ENCODE peak calls at places on chromosome X, in eight cellular contexts. One of them, this sample, is unnamed.

GRCh38 chrX:56564182-56564885 is 907 bp downstream of the UBQLN2 start:
- DNase-seq in Caco-2: peak
- DNase-seq in cardiac fibroblast: peak
- DNase-seq in GM12865: peak
- DNase-seq in spleen: peak
- DNase-seq in foreskin fibroblast: peak
- DNase-seq in PC-3: peak
- DNase-seq in lower leg skin: no peak
- DNase-seq in this sample: peak

GRCh38 chrX:139875831-139876230 is 57.0 kb downstream of the ATP11C start:
- DNase-seq in cardiac fibroblast: peak
- DNase-seq in lower leg skin: no peak
- DNase-seq in spleen: no peak
- DNase-seq in GM12865: no peak
- DNase-seq in foreskin fibroblast: no peak
- DNase-seq in PC-3: no peak
- DNase-seq in Caco-2: no peak
- DNase-seq in this sample: no peak

GRCh38 chrX:70422886-70423336 is at the start of gene GDPD2:
- DNase-seq in lower leg skin: no peak
- DNase-seq in spleen: no peak
- DNase-seq in PC-3: peak
- DNase-seq in foreskin fibroblast: peak
- DNase-seq in GM12865: no peak
- DNase-seq in cardiac fibroblast: no peak
- DNase-seq in Caco-2: peak
- DNase-seq in this sample: no peak

GRCh38 chrX:130082244-130083106 is 27.8 kb downstream of the ELF4 start:
- DNase-seq in Caco-2: no peak
- DNase-seq in PC-3: no peak
- DNase-seq in foreskin fibroblast: no peak
- DNase-seq in GM12865: peak
- DNase-seq in spleen: peak
- DNase-seq in lower leg skin: peak
- DNase-seq in cardiac fibroblast: no peak
- DNase-seq in this sample: no peak

GRCh38 chrX:139049455-139049854 is 337.9 kb upstream of the FGF13 start:
- DNase-seq in spleen: no peak
- DNase-seq in Caco-2: no peak
- DNase-seq in PC-3: no peak
- DNase-seq in lower leg skin: no peak
- DNase-seq in foreskin fibroblast: peak
- DNase-seq in GM12865: no peak
- DNase-seq in cardiac fibroblast: no peak
- DNase-seq in this sample: no peak

GRCh38 chrX:283115-283845 is 2.1 kb downstream of the PLCXD1 start:
- DNase-seq in Caco-2: peak
- DNase-seq in lower leg skin: peak
- DNase-seq in foreskin fibroblast: peak
- DNase-seq in PC-3: peak
- DNase-seq in spleen: peak
- DNase-seq in GM12865: peak
- DNase-seq in cardiac fibroblast: peak
- DNase-seq in this sample: peak

GRCh38 chrX:21946925-21947641 is 6.6 kb downstream of the SMS start:
- DNase-seq in cardiac fibroblast: peak
- DNase-seq in lower leg skin: no peak
- DNase-seq in Caco-2: no peak
- DNase-seq in spleen: no peak
- DNase-seq in foreskin fibroblast: peak
- DNase-seq in PC-3: peak
- DNase-seq in GM12865: no peak
- DNase-seq in this sample: peak

GRCh38 chrX:122913764-122914163 is 270.3 kb upstream of the GRIA3 start:
- DNase-seq in cardiac fibroblast: no peak
- DNase-seq in PC-3: no peak
- DNase-seq in Caco-2: no peak
- DNase-seq in spleen: no peak
- DNase-seq in lower leg skin: no peak
- DNase-seq in GM12865: no peak
- DNase-seq in foreskin fibroblast: no peak
- DNase-seq in this sample: no peak

DNA sequence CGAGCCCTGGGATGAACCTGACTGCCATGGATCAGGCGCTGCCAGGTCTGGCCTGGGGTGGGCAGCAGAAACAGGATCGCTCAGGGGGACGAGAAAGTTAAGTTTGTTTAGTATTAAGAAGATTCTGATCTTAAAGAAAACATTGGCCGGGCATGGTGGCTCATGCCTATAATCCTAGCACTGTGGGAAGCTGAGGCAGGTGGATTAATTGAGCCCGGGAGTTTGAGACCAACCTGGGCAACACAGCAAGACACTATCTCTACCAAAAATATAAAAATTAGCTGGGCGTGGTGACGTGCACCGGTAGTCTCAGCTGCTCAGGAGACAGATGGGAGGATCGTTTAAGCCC is 696 bp upstream of the FLNA start:
- DNase-seq in foreskin fibroblast: no peak
- DNase-seq in PC-3: no peak
- DNase-seq in lower leg skin: no peak
- DNase-seq in spleen: no peak
- DNase-seq in GM12865: no peak
- DNase-seq in Caco-2: no peak
- DNase-seq in cardiac fibroblast: no peak
- DNase-seq in this sample: no peak
- H3K4me3 ChIP-seq in foreskin fibroblast: no peak
- H3K4me3 ChIP-seq in PC-3: peak
- H3K4me3 ChIP-seq in lower leg skin: no peak
- H3K4me3 ChIP-seq in spleen: no peak
- H3K4me3 ChIP-seq in GM12865: no peak
- H3K4me3 ChIP-seq in Caco-2: peak
- H3K4me3 ChIP-seq in cardiac fibroblast: no peak
- H3K4me3 ChIP-seq in this sample: no peak

GRCh38 chrX:55057691-55058249 is 17.1 kb upstream of the PAGE2B start:
- DNase-seq in foreskin fibroblast: peak
- DNase-seq in spleen: no peak
- DNase-seq in lower leg skin: no peak
- DNase-seq in Caco-2: peak
- DNase-seq in GM12865: peak
- DNase-seq in PC-3: peak
- DNase-seq in cardiac fibroblast: peak
- DNase-seq in this sample: peak

DNA sequence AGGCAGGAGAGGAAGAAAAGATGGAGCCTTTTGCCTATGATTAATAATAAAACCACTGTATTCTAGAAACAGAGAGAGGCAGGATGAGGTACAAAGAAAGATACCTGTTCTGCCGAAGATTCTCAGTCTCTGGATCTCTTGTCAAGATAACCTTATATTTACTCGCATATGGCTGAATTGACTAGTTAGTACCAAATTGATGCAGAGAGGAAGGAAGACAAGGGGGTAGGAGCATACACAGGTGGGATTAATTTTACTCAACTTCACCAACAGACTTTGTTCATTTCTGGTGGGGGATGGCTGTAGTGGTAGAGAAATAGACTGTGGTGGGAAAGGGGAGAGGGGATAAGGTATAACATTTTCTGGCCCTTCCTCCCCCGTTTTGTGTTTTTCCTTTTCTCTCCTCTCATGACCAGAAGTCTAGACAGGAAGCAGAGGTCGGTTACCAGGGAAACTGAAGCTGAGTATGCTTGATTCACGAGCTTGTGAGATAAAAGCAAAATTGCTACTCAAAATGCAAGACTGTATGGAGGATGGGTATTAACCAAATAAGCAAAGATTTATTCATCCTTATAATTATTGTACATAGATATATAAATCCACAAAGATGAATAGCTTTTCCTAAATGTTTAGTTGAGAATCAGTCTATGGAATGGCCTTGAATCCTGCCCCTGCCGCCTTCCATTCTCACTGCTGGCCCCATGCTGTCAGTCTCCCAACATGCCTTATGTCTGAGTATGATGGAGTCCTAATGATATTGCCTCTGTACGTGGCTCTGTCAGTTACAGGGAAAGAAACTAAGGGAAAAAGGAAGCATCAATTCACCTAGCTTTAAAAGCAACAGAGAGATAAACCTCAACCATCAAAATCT is 17.8 kb upstream of the PAGE2B start:
- DNase-seq in cardiac fibroblast: peak
- DNase-seq in lower leg skin: no peak
- DNase-seq in PC-3: peak
- DNase-seq in Caco-2: no peak
- DNase-seq in spleen: no peak
- DNase-seq in foreskin fibroblast: peak
- DNase-seq in GM12865: peak
- DNase-seq in this sample: no peak
- H3K4me3 ChIP-seq in cardiac fibroblast: no peak
- H3K4me3 ChIP-seq in lower leg skin: no peak
- H3K4me3 ChIP-seq in PC-3: no peak
- H3K4me3 ChIP-seq in Caco-2: no peak
- H3K4me3 ChIP-seq in spleen: no peak
- H3K4me3 ChIP-seq in foreskin fibroblast: no peak
- H3K4me3 ChIP-seq in GM12865: no peak
- H3K4me3 ChIP-seq in this sample: no peak

GRCh38 chrX:101931104-101931493 is 728 bp downstream of the ZMAT1 start:
- DNase-seq in cardiac fibroblast: no peak
- DNase-seq in Caco-2: no peak
- DNase-seq in spleen: no peak
- DNase-seq in foreskin fibroblast: no peak
- DNase-seq in PC-3: no peak
- DNase-seq in GM12865: no peak
- DNase-seq in lower leg skin: no peak
- DNase-seq in this sample: no peak
- H3K4me3 ChIP-seq in cardiac fibroblast: no peak
- H3K4me3 ChIP-seq in Caco-2: peak
- H3K4me3 ChIP-seq in spleen: peak
- H3K4me3 ChIP-seq in foreskin fibroblast: peak
- H3K4me3 ChIP-seq in PC-3: peak
- H3K4me3 ChIP-seq in GM12865: peak
- H3K4me3 ChIP-seq in lower leg skin: peak
- H3K4me3 ChIP-seq in this sample: peak

GRCh38 chrX:6778547-6779231 is 243.8 kb upstream of the VCX3A start:
- DNase-seq in GM12865: no peak
- DNase-seq in foreskin fibroblast: no peak
- DNase-seq in PC-3: no peak
- DNase-seq in cardiac fibroblast: no peak
- DNase-seq in lower leg skin: no peak
- DNase-seq in Caco-2: no peak
- DNase-seq in spleen: no peak
- DNase-seq in this sample: no peak

GRCh38 chrX:6782831-6783230 is 247.9 kb upstream of the VCX3A start:
- DNase-seq in foreskin fibroblast: no peak
- DNase-seq in cardiac fibroblast: no peak
- DNase-seq in spleen: no peak
- DNase-seq in GM12865: no peak
- DNase-seq in PC-3: no peak
- DNase-seq in Caco-2: no peak
- DNase-seq in lower leg skin: no peak
- DNase-seq in this sample: no peak

GRCh38 chrX:6777211-6778002 is 242.5 kb upstream of the VCX3A start:
- DNase-seq in GM12865: peak
- DNase-seq in cardiac fibroblast: no peak
- DNase-seq in foreskin fibroblast: no peak
- DNase-seq in PC-3: no peak
- DNase-seq in Caco-2: no peak
- DNase-seq in lower leg skin: no peak
- DNase-seq in spleen: no peak
- DNase-seq in this sample: no peak
- H3K4me3 ChIP-seq in GM12865: no peak
- H3K4me3 ChIP-seq in cardiac fibroblast: no peak
- H3K4me3 ChIP-seq in foreskin fibroblast: no peak
- H3K4me3 ChIP-seq in PC-3: no peak
- H3K4me3 ChIP-seq in Caco-2: no peak
- H3K4me3 ChIP-seq in lower leg skin: no peak
- H3K4me3 ChIP-seq in spleen: no peak
- H3K4me3 ChIP-seq in this sample: no peak

DNA sequence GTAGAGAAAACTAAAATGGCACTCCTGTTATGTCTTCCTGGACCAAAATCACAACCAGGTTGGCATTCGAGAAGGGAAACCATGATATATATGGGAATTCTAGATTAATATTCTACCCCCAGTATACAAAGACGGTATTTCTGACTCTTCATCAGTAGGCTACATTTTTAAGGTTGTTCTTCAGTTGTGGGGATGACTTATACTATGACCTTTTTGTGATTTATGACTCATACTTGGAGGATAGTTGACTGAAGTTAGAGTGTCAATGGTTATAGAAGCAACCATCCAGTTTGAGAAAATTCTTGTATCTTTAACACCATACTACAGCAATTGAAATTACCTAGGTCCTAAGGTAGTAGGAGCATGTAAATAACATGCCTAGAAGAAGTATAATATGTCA is 49.8 kb upstream of the CYSLTR1 start:
- DNase-seq in lower leg skin: no peak
- DNase-seq in spleen: no peak
- DNase-seq in PC-3: peak
- DNase-seq in GM12865: no peak
- DNase-seq in cardiac fibroblast: no peak
- DNase-seq in Caco-2: no peak
- DNase-seq in foreskin fibroblast: peak
- DNase-seq in this sample: no peak
- H3K4me3 ChIP-seq in lower leg skin: no peak
- H3K4me3 ChIP-seq in spleen: no peak
- H3K4me3 ChIP-seq in PC-3: no peak
- H3K4me3 ChIP-seq in GM12865: no peak
- H3K4me3 ChIP-seq in cardiac fibroblast: no peak
- H3K4me3 ChIP-seq in Caco-2: no peak
- H3K4me3 ChIP-seq in foreskin fibroblast: no peak
- H3K4me3 ChIP-seq in this sample: no peak